ENCODE peak calls at places on chromosome 4, in nine cellular contexts. M is right atrium auricular region, L is tibial artery, W is upper lobe of right lung, F is OCI-LY7, B is colonic mucosa, C is Caco-2, S is left ventricle myocardium inferior, R is dorsolateral prefrontal cortex. G is an unnamed sample.

GRCh38 chr4:81838586-81838985 is 366.9 kb upstream of the RASGEF1B start:
- DNase-seq in C (no peak), L (no peak), M (no peak), B (no peak), R (no peak), F (no peak), S (no peak), W (no peak), G (no peak)

GRCh38 chr4:77418333-77418732 is 187.3 kb upstream of the CXCL13 start:
- DNase-seq in F (peak), R (no peak), M (no peak), S (no peak), L (no peak), C (peak), W (no peak), B (no peak), G (no peak)

GRCh38 chr4:82721819-82722423 is 76.7 kb downstream of the SCD5 start:
- DNase-seq in B (no peak), L (no peak), F (peak), R (peak), S (peak), W (no peak), M (no peak), C (peak), G (no peak)

GRCh38 chr4:8732681-8733243 is 138.9 kb downstream of the HMX1 start:
- DNase-seq in S (no peak), W (peak), R (no peak), C (no peak), B (no peak), M (peak), F (no peak), L (peak), G (no peak)

GRCh38 chr4:149161247-149161646 is 654.4 kb downstream of the IQCM start:
- DNase-seq in M (no peak), B (no peak), L (no peak), R (no peak), W (no peak), S (no peak), C (no peak), F (no peak), G (no peak)

GRCh38 chr4:181971973-181972372 is 271.2 kb upstream of the TENM3 start:
- DNase-seq in C (no peak), M (no peak), B (no peak), W (no peak), R (no peak), S (peak), F (no peak), L (no peak), G (no peak)

GRCh38 chr4:163590609-163591264 is 96.2 kb downstream of the TMA16 start:
- DNase-seq in M (no peak), R (no peak), F (peak), L (no peak), B (no peak), C (no peak), W (no peak), S (no peak), G (no peak)

GRCh38 chr4:52096048-52096447 is 44.9 kb downstream of the SPATA18 start:
- DNase-seq in C (no peak), W (no peak), B (no peak), L (no peak), R (no peak), S (no peak), M (no peak), F (no peak), G (no peak)

GRCh38 chr4:139556071-139556734 is at the start of gene SETD7:
- DNase-seq in L (peak), M (peak), S (peak), W (peak), R (peak), C (peak), B (peak), F (peak), G (peak)

GRCh38 chr4:102196221-102196620 is 149.1 kb downstream of the SLC39A8 start:
- DNase-seq in M (no peak), S (no peak), R (no peak), L (no peak), W (no peak), B (no peak), F (no peak), C (no peak), G (peak)

GRCh38 chr4:92305878-92306520 is 2.2 kb downstream of the GRID2 start:
- DNase-seq in F (no peak), M (no peak), B (no peak), R (peak), S (no peak), C (no peak), L (no peak), W (no peak), G (no peak)
- H3K4me3 ChIP-seq in F (no peak), M (peak), B (peak), R (peak), S (peak), C (no peak), L (peak), W (peak), G (peak)

GRCh38 chr4:72569719-72570235 is 756 bp upstream of the ADAMTS3 start:
- DNase-seq in R (no peak), C (no peak), L (no peak), F (no peak), B (no peak), M (no peak), S (no peak), W (no peak), G (no peak)
- H3K4me3 ChIP-seq in R (peak), C (no peak), L (peak), F (no peak), B (peak), M (peak), S (peak), W (peak), G (peak)

GRCh38 chr4:129641179-129641578 is 545.2 kb downstream of the C4orf33 start:
- DNase-seq in C (peak), L (no peak), W (no peak), R (no peak), S (peak), M (peak), F (peak), B (peak), G (peak)
- H3K4me3 ChIP-seq in C (no peak), L (no peak), W (no peak), R (no peak), S (no peak), M (no peak), F (no peak), B (no peak), G (no peak)

DNA sequence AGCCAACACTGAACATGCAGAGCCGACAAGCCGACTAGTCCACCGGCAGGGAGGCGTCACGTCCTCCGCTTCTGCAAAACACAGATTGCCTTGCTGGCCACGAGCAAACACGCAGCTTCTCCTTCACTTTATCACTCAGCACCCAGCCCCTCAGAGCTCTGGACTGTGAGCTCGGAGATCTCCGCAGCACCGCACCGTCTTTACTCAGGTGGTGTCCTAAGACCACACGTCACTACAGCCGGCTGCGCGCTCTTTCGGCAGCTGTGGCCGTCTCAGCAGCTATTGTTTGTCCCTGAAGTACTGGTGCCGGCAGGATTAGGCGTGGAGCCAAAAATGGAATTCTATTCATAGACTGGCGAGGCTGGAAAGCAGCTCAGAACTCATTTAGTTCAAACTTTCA is 72.0 kb downstream of the FAT1 start:
- DNase-seq in W (no peak), C (no peak), S (peak), B (no peak), M (peak), L (peak), F (no peak), R (peak), G (peak)
- H3K4me3 ChIP-seq in W (no peak), C (no peak), S (peak), B (no peak), M (peak), L (peak), F (no peak), R (peak), G (peak)

GRCh38 chr4:53591372-53591892 is at the start of gene LNX1:
- DNase-seq in M (no peak), B (peak), S (no peak), L (no peak), R (no peak), F (no peak), C (peak), W (peak), G (no peak)
- H3K4me3 ChIP-seq in M (no peak), B (peak), S (no peak), L (no peak), R (no peak), F (no peak), C (peak), W (peak), G (no peak)

GRCh38 chr4:98711526-98711925 is 53.1 kb upstream of the TSPAN5 start:
- DNase-seq in C (no peak), L (no peak), S (no peak), M (no peak), R (no peak), W (no peak), F (no peak), B (no peak), G (no peak)

GRCh38 chr4:98706935-98707334 is 48.5 kb upstream of the TSPAN5 start:
- DNase-seq in B (no peak), L (no peak), S (no peak), C (no peak), M (no peak), F (no peak), W (no peak), R (no peak), G (no peak)

GRCh38 chr4:98710831-98711230 is 52.4 kb upstream of the TSPAN5 start:
- DNase-seq in B (no peak), C (no peak), M (no peak), S (no peak), F (no peak), W (no peak), L (no peak), R (no peak), G (no peak)

GRCh38 chr4:98700630-98701029 is 42.2 kb upstream of the TSPAN5 start:
- DNase-seq in B (no peak), C (no peak), S (no peak), L (no peak), M (no peak), R (no peak), F (no peak), W (no peak), G (no peak)

GRCh38 chr4:98706200-98706813 is 47.9 kb upstream of the TSPAN5 start:
- DNase-seq in B (no peak), S (no peak), F (no peak), L (no peak), R (no peak), C (no peak), M (no peak), W (no peak), G (no peak)
- H3K4me3 ChIP-seq in B (no peak), S (no peak), F (no peak), L (no peak), R (no peak), C (no peak), M (no peak), W (no peak), G (no peak)

GRCh38 chr4:26864904-26865303 is 4.3 kb downstream of the STIM2 start:
- DNase-seq in W (no peak), F (no peak), M (no peak), B (no peak), C (no peak), S (no peak), L (no peak), R (no peak), G (no peak)
- H3K4me3 ChIP-seq in W (no peak), F (peak), M (no peak), B (no peak), C (no peak), S (no peak), L (no peak), R (no peak), G (no peak)